ENCODE peak calls at places on chromosomes 12 and 14, in four cellular contexts. One of them, this sample, is unnamed.

GRCh38 chr12:24979971-24980730 is 31.2 kb upstream of the BCAT1 start:
- DNase-seq in heart left ventricle: no peak
- DNase-seq in NCI-H2081: no peak
- DNase-seq in NCI-H1417: no peak
- DNase-seq in this sample: no peak

GRCh38 chr12:82805812-82806497 is 119.2 kb downstream of the TMTC2 start:
- DNase-seq in heart left ventricle: no peak
- DNase-seq in NCI-H2081: no peak
- DNase-seq in NCI-H1417: no peak
- DNase-seq in this sample: no peak

GRCh38 chr14:64997108-64997794 is 10.6 kb downstream of the FNTB start:
- DNase-seq in heart left ventricle: no peak
- DNase-seq in NCI-H2081: no peak
- DNase-seq in NCI-H1417: peak
- DNase-seq in this sample: no peak

GRCh38 chr12:64229796-64230195 is 7.7 kb upstream of the KICS2 start:
- DNase-seq in heart left ventricle: no peak
- DNase-seq in NCI-H2081: no peak
- DNase-seq in NCI-H1417: no peak
- DNase-seq in this sample: no peak

GRCh38 chr14:77105118-77105517 is 7.1 kb downstream of the CIPC start:
- DNase-seq in heart left ventricle: no peak
- DNase-seq in NCI-H2081: no peak
- DNase-seq in NCI-H1417: no peak
- DNase-seq in this sample: no peak

GRCh38 chr14:35387209-35387608 is 17.3 kb downstream of the NFKBIA start:
- DNase-seq in heart left ventricle: no peak
- DNase-seq in NCI-H2081: no peak
- DNase-seq in NCI-H1417: no peak
- DNase-seq in this sample: no peak

GRCh38 chr12:101857043-101857558 is 20.3 kb upstream of the DRAM1 start:
- DNase-seq in heart left ventricle: no peak
- DNase-seq in NCI-H2081: no peak
- DNase-seq in NCI-H1417: no peak
- DNase-seq in this sample: no peak

GRCh38 chr14:54589076-54589475 is 22.1 kb downstream of the SAMD4A start:
- DNase-seq in heart left ventricle: no peak
- DNase-seq in NCI-H2081: no peak
- DNase-seq in NCI-H1417: no peak
- DNase-seq in this sample: no peak

GRCh38 chr12:115404761-115405470 is 720.9 kb upstream of the TBX3 start:
- DNase-seq in heart left ventricle: no peak
- DNase-seq in NCI-H2081: no peak
- DNase-seq in NCI-H1417: no peak
- DNase-seq in this sample: no peak

GRCh38 chr12:13390381-13390856 is 193.9 kb downstream of the EMP1 start:
- DNase-seq in heart left ventricle: peak
- DNase-seq in NCI-H2081: peak
- DNase-seq in NCI-H1417: peak
- DNase-seq in this sample: peak

GRCh38 chr12:7108042-7108927 is 729 bp downstream of the C1RL start:
- DNase-seq in heart left ventricle: peak
- DNase-seq in NCI-H2081: peak
- DNase-seq in NCI-H1417: peak
- DNase-seq in this sample: no peak

GRCh38 chr14:32764131-32764530 is 174.5 kb upstream of the NPAS3 start:
- DNase-seq in heart left ventricle: no peak
- DNase-seq in NCI-H2081: no peak
- DNase-seq in NCI-H1417: no peak
- DNase-seq in this sample: no peak

GRCh38 chr12:42541965-42542364 is 47.6 kb downstream of the PRICKLE1 start:
- DNase-seq in heart left ventricle: no peak
- DNase-seq in NCI-H2081: no peak
- DNase-seq in NCI-H1417: no peak
- DNase-seq in this sample: no peak

GRCh38 chr14:81990312-81990761 is 456.7 kb upstream of the SEL1L start:
- DNase-seq in heart left ventricle: no peak
- DNase-seq in NCI-H2081: peak
- DNase-seq in NCI-H1417: peak
- DNase-seq in this sample: peak

GRCh38 chr14:25197885-25198284 is 147.9 kb upstream of the STXBP6 start:
- DNase-seq in heart left ventricle: no peak
- DNase-seq in NCI-H2081: no peak
- DNase-seq in NCI-H1417: no peak
- DNase-seq in this sample: no peak

GRCh38 chr14:71454513-71455332 is 477.5 kb upstream of the RGS6 start:
- DNase-seq in heart left ventricle: no peak
- DNase-seq in NCI-H2081: no peak
- DNase-seq in NCI-H1417: no peak
- DNase-seq in this sample: no peak

GRCh38 chr12:71476513-71476912 is 36.9 kb downstream of the LGR5 start:
- DNase-seq in heart left ventricle: peak
- DNase-seq in NCI-H2081: no peak
- DNase-seq in NCI-H1417: no peak
- DNase-seq in this sample: no peak

GRCh38 chr12:89363084-89363483 is 10.8 kb upstream of the DUSP6 start:
- DNase-seq in heart left ventricle: no peak
- DNase-seq in NCI-H2081: no peak
- DNase-seq in NCI-H1417: no peak
- DNase-seq in this sample: no peak

GRCh38 chr12:130850418-130851021 is 11.5 kb upstream of the STX2 start:
- DNase-seq in heart left ventricle: no peak
- DNase-seq in NCI-H2081: no peak
- DNase-seq in NCI-H1417: no peak
- DNase-seq in this sample: no peak

GRCh38 chr14:104081493-104081835 is 4.0 kb upstream of the ASPG start:
- DNase-seq in heart left ventricle: no peak
- DNase-seq in NCI-H2081: no peak
- DNase-seq in NCI-H1417: no peak
- DNase-seq in this sample: no peak

GRCh38 chr14:32933943-32934890 is 4.5 kb upstream of the NPAS3 start:
- DNase-seq in heart left ventricle: no peak
- DNase-seq in NCI-H2081: peak
- DNase-seq in NCI-H1417: peak
- DNase-seq in this sample: peak

GRCh38 chr14:49446801-49447200 is 139.4 kb downstream of the RPS29 start:
- DNase-seq in heart left ventricle: no peak
- DNase-seq in NCI-H2081: no peak
- DNase-seq in NCI-H1417: no peak
- DNase-seq in this sample: no peak

GRCh38 chr12:57725851-57726150 is 12.7 kb downstream of the AGAP2 start:
- DNase-seq in heart left ventricle: no peak
- DNase-seq in NCI-H2081: no peak
- DNase-seq in NCI-H1417: no peak
- DNase-seq in this sample: no peak

GRCh38 chr14:102317564-102318248 is 1.8 kb upstream of the ZNF839 start:
- DNase-seq in heart left ventricle: peak
- DNase-seq in NCI-H2081: peak
- DNase-seq in NCI-H1417: peak
- DNase-seq in this sample: peak

GRCh38 chr12:76398106-76398505 is 49.9 kb upstream of the BBS10 start:
- DNase-seq in heart left ventricle: no peak
- DNase-seq in NCI-H2081: no peak
- DNase-seq in NCI-H1417: no peak
- DNase-seq in this sample: no peak

GRCh38 chr12:116262741-116263140 is 14.8 kb downstream of the MED13L start:
- DNase-seq in heart left ventricle: no peak
- DNase-seq in NCI-H2081: no peak
- DNase-seq in NCI-H1417: no peak
- DNase-seq in this sample: no peak

GRCh38 chr12:106080111-106080732 is 58.5 kb downstream of the NUAK1 start:
- DNase-seq in heart left ventricle: no peak
- DNase-seq in NCI-H2081: no peak
- DNase-seq in NCI-H1417: no peak
- DNase-seq in this sample: no peak

GRCh38 chr14:29925736-29926135 is 1.9 kb downstream of the PRKD1 start:
- DNase-seq in heart left ventricle: no peak
- DNase-seq in NCI-H2081: no peak
- DNase-seq in NCI-H1417: no peak
- DNase-seq in this sample: no peak

GRCh38 chr14:39015360-39015961 is 87.6 kb downstream of the SEC23A start:
- DNase-seq in heart left ventricle: no peak
- DNase-seq in NCI-H2081: peak
- DNase-seq in NCI-H1417: no peak
- DNase-seq in this sample: no peak

GRCh38 chr14:77883479-77884238 is 83.8 kb downstream of the ADCK1 start:
- DNase-seq in heart left ventricle: no peak
- DNase-seq in NCI-H2081: peak
- DNase-seq in NCI-H1417: peak
- DNase-seq in this sample: no peak

GRCh38 chr12:68739891-68740290 is 6.1 kb upstream of the SLC35E3 start:
- DNase-seq in heart left ventricle: no peak
- DNase-seq in NCI-H2081: peak
- DNase-seq in NCI-H1417: no peak
- DNase-seq in this sample: no peak

GRCh38 chr12:77407951-77408350 is 342.6 kb upstream of the E2F7 start:
- DNase-seq in heart left ventricle: no peak
- DNase-seq in NCI-H2081: no peak
- DNase-seq in NCI-H1417: no peak
- DNase-seq in this sample: no peak

GRCh38 chr14:74649673-74650072 is 37.6 kb upstream of the LTBP2 start:
- DNase-seq in heart left ventricle: no peak
- DNase-seq in NCI-H2081: no peak
- DNase-seq in NCI-H1417: no peak
- DNase-seq in this sample: no peak

GRCh38 chr12:123764109-123764508 is 2.0 kb downstream of the DNAH10 start:
- DNase-seq in heart left ventricle: no peak
- DNase-seq in NCI-H2081: no peak
- DNase-seq in NCI-H1417: no peak
- DNase-seq in this sample: no peak

GRCh38 chr12:65305346-65305950 is 27.0 kb downstream of the MSRB3 start:
- DNase-seq in heart left ventricle: no peak
- DNase-seq in NCI-H2081: no peak
- DNase-seq in NCI-H1417: no peak
- DNase-seq in this sample: no peak

GRCh38 chr12:56212360-56212759 is 9.4 kb downstream of the RNF41 start:
- DNase-seq in heart left ventricle: no peak
- DNase-seq in NCI-H2081: no peak
- DNase-seq in NCI-H1417: no peak
- DNase-seq in this sample: no peak

GRCh38 chr14:91229743-91230200 is 14.7 kb downstream of the GPR68 start:
- DNase-seq in heart left ventricle: no peak
- DNase-seq in NCI-H2081: no peak
- DNase-seq in NCI-H1417: no peak
- DNase-seq in this sample: no peak

GRCh38 chr14:45679852-45680251 is 426.9 kb upstream of the MIS18BP1 start:
- DNase-seq in heart left ventricle: no peak
- DNase-seq in NCI-H2081: no peak
- DNase-seq in NCI-H1417: no peak
- DNase-seq in this sample: no peak

GRCh38 chr12:13342971-13343370 is 146.4 kb downstream of the EMP1 start:
- DNase-seq in heart left ventricle: no peak
- DNase-seq in NCI-H2081: no peak
- DNase-seq in NCI-H1417: no peak
- DNase-seq in this sample: no peak